ENCODE peak calls at places on chromosomes 12 and 14, in nine cellular contexts. L is lower lobe of right lung, Q is NCI-H524, H is endothelial cell, M is fibroblast of the aortic adventitia, E is GM19239, G is renal cortical epithelial cell, Y is cardiac muscle cell, S is left lung. Z is an unnamed sample.

GRCh38 chr12:2240390-2240789 is 187.6 kb downstream of the CACNA1C start:
- DNase-seq in L (no peak), Q (no peak), H (no peak), M (no peak), E (no peak), G (no peak), Y (no peak), S (no peak), Z (no peak)

GRCh38 chr12:65935906-65936528 is 111.7 kb downstream of the HMGA2 start:
- DNase-seq in L (no peak), Q (no peak), H (no peak), M (no peak), E (no peak), G (no peak), Y (no peak), S (no peak), Z (no peak)

GRCh38 chr12:58496411-58496810 is 423.9 kb downstream of the LRIG3 start:
- DNase-seq in L (no peak), Q (no peak), H (no peak), M (no peak), E (no peak), G (peak), Y (no peak), S (no peak), Z (no peak)

GRCh38 chr14:103013028-103013427 is 44.3 kb downstream of the CDC42BPB start:
- DNase-seq in L (no peak), Q (no peak), H (no peak), M (no peak), E (no peak), G (no peak), Y (no peak), S (no peak), Z (peak)

GRCh38 chr14:21884995-21885394 is 211.4 kb upstream of the OR4E1 start:
- DNase-seq in L (no peak), Q (no peak), H (no peak), M (no peak), E (no peak), G (no peak), Y (no peak), S (no peak), Z (no peak)

GRCh38 chr14:101876539-101876938 is 87.8 kb upstream of the DYNC1H1 start:
- DNase-seq in L (peak), Q (no peak), H (no peak), M (peak), E (peak), G (no peak), Y (peak), S (peak), Z (no peak)

GRCh38 chr12:88401153-88401552 is 179.1 kb downstream of the KITLG start:
- DNase-seq in L (no peak), Q (no peak), H (no peak), M (peak), E (no peak), G (no peak), Y (no peak), S (no peak), Z (no peak)

GRCh38 chr12:57343703-57344378 is 87.0 kb downstream of the R3HDM2 start:
- DNase-seq in L (no peak), Q (no peak), H (no peak), M (no peak), E (no peak), G (no peak), Y (no peak), S (no peak), Z (no peak)

GRCh38 chr14:90274808-90275454 is 18.6 kb downstream of the PSMC1 start:
- DNase-seq in L (no peak), Q (no peak), H (no peak), M (peak), E (no peak), G (peak), Y (no peak), S (no peak), Z (no peak)

GRCh38 chr12:4148418-4149056 is 125.0 kb upstream of the CCND2 start:
- DNase-seq in L (peak), Q (no peak), H (no peak), M (no peak), E (no peak), G (no peak), Y (no peak), S (peak), Z (no peak)

GRCh38 chr14:51677276-51677675 is 25.6 kb downstream of the FRMD6 start:
- DNase-seq in L (no peak), Q (no peak), H (no peak), M (peak), E (no peak), G (peak), Y (no peak), S (no peak), Z (no peak)

GRCh38 chr12:104177663-104178501 is 37.7 kb upstream of the TXNRD1 start:
- DNase-seq in L (peak), Q (no peak), H (no peak), M (peak), E (no peak), G (peak), Y (no peak), S (peak), Z (peak)

GRCh38 chr12:122244565-122245371 is 18.9 kb upstream of the DIABLO start:
- DNase-seq in L (no peak), Q (no peak), H (no peak), M (no peak), E (no peak), G (no peak), Y (no peak), S (no peak), Z (no peak)

GRCh38 chr12:117035287-117035686 is 63.9 kb downstream of the TESC start:
- DNase-seq in L (no peak), Q (no peak), H (no peak), M (no peak), E (no peak), G (no peak), Y (no peak), S (no peak), Z (no peak)

GRCh38 chr14:89477391-89477790 is 60.4 kb upstream of the FOXN3 start:
- DNase-seq in L (no peak), Q (no peak), H (no peak), M (peak), E (no peak), G (no peak), Y (no peak), S (no peak), Z (no peak)

GRCh38 chr14:22824711-22825359 is 4.9 kb upstream of the MRPL52 start:
- DNase-seq in L (no peak), Q (peak), H (no peak), M (peak), E (no peak), G (peak), Y (no peak), S (peak), Z (no peak)

GRCh38 chr12:81468206-81468605 is 290.9 kb downstream of the PPFIA2 start:
- DNase-seq in L (no peak), Q (peak), H (no peak), M (peak), E (no peak), G (peak), Y (no peak), S (no peak), Z (no peak)

GRCh38 chr12:104272938-104273337 is 30.6 kb upstream of the EID3 start:
- DNase-seq in L (no peak), Q (no peak), H (no peak), M (no peak), E (no peak), G (no peak), Y (no peak), S (no peak), Z (no peak)

GRCh38 chr14:43706901-43707300 is 800.2 kb downstream of the FSCB start:
- DNase-seq in L (no peak), Q (no peak), H (no peak), M (peak), E (no peak), G (no peak), Y (no peak), S (no peak), Z (no peak)

GRCh38 chr12:639566-639965 is 23.7 kb downstream of the NINJ2 start:
- DNase-seq in L (no peak), Q (no peak), H (no peak), M (no peak), E (no peak), G (no peak), Y (no peak), S (no peak), Z (no peak)

GRCh38 chr12:81759215-81759991 is at the start of gene PPFIA2:
- DNase-seq in L (no peak), Q (peak), H (peak), M (peak), E (no peak), G (peak), Y (peak), S (peak), Z (peak)

GRCh38 chr12:123260081-123260480 is 11.6 kb downstream of the CDK2AP1 start:
- DNase-seq in L (no peak), Q (no peak), H (no peak), M (no peak), E (no peak), G (no peak), Y (no peak), S (no peak), Z (no peak)

GRCh38 chr12:79344855-79345840 is 345.6 kb downstream of the PAWR start:
- DNase-seq in L (no peak), Q (peak), H (peak), M (peak), E (peak), G (peak), Y (peak), S (no peak), Z (no peak)

GRCh38 chr12:11967356-11968040 is 103.2 kb upstream of the BCL2L14 start:
- DNase-seq in L (no peak), Q (no peak), H (peak), M (no peak), E (no peak), G (no peak), Y (no peak), S (no peak), Z (no peak)

GRCh38 chr12:11031307-11031706 is at the start of gene TAS2R31:
- DNase-seq in L (no peak), Q (no peak), H (no peak), M (no peak), E (no peak), G (no peak), Y (no peak), S (no peak), Z (no peak)

GRCh38 chr12:76032043-76032981 is 736 bp upstream of the PHLDA1 start:
- DNase-seq in L (no peak), Q (peak), H (peak), M (peak), E (no peak), G (peak), Y (peak), S (peak), Z (peak)

GRCh38 chr12:105933671-105934665 is 204.8 kb downstream of the NUAK1 start:
- DNase-seq in L (no peak), Q (no peak), H (no peak), M (peak), E (no peak), G (peak), Y (no peak), S (no peak), Z (no peak)

GRCh38 chr12:81167694-81168093 is 89.8 kb downstream of the ACSS3 start:
- DNase-seq in L (no peak), Q (no peak), H (no peak), M (peak), E (no peak), G (peak), Y (no peak), S (no peak), Z (no peak)

GRCh38 chr12:49615725-49616124 is 7.6 kb upstream of the PRPF40B start:
- DNase-seq in L (no peak), Q (no peak), H (no peak), M (peak), E (no peak), G (peak), Y (no peak), S (no peak), Z (no peak)

GRCh38 chr12:121992059-121992879 is 29.4 kb upstream of the BCL7A start:
- DNase-seq in L (peak), Q (no peak), H (no peak), M (peak), E (peak), G (peak), Y (peak), S (peak), Z (peak)

GRCh38 chr12:32535260-32535999 is 136.1 kb downstream of the FGD4 start:
- DNase-seq in L (peak), Q (peak), H (peak), M (peak), E (no peak), G (peak), Y (peak), S (peak), Z (peak)

GRCh38 chr14:61527325-61528100 is 167.8 kb upstream of the HIF1A start:
- DNase-seq in L (no peak), Q (no peak), H (no peak), M (peak), E (no peak), G (peak), Y (no peak), S (no peak), Z (peak)

Z was measured in aorta.